ENCODE peak calls at places on chromosomes 7 and 10, in ten cellular contexts. D, C, B, A, L, J, S, Z, X and P are unnamed samples.

GRCh38 chr7:84912993-84913635 is 273.7 kb downstream of the SEMA3D start:
- DNase-seq in D (no peak), C (no peak), B (no peak), A (no peak), L (no peak), J (no peak), S (peak), Z (no peak), X (no peak), P (no peak)

GRCh38 chr10:127449491-127449890 is 99.6 kb upstream of the NPS start:
- DNase-seq in D (no peak), C (no peak), B (no peak), A (no peak), L (no peak), J (no peak), S (no peak), Z (no peak), X (no peak), P (no peak)

GRCh38 chr7:67738958-67739357 is 742.3 kb downstream of the TYW1 start:
- DNase-seq in D (peak), C (no peak), B (no peak), A (no peak), L (no peak), J (no peak), S (peak), Z (no peak), X (no peak), P (no peak)

GRCh38 chr10:33252324-33252723 is 82.1 kb downstream of the NRP1 start:
- DNase-seq in D (no peak), C (no peak), B (no peak), A (no peak), L (no peak), J (no peak), S (no peak), Z (no peak), X (no peak), P (no peak)

GRCh38 chr7:105127179-105127578 is 113.2 kb downstream of the KMT2E start:
- DNase-seq in D (no peak), C (no peak), B (no peak), A (no peak), L (no peak), J (no peak), S (no peak), Z (no peak), X (no peak), P (no peak)

GRCh38 chr10:94403034-94403822 is 887 bp downstream of the TBC1D12 start:
- DNase-seq in D (peak), C (no peak), B (no peak), A (peak), L (peak), J (peak), S (peak), Z (peak), X (no peak), P (peak)

GRCh38 chr7:55065511-55066229 is 46.9 kb downstream of the EGFR start:
- DNase-seq in D (peak), C (no peak), B (no peak), A (peak), L (no peak), J (no peak), S (peak), Z (no peak), X (no peak), P (no peak)

GRCh38 chr10:48246501-48246900 is 28.0 kb downstream of the FRMPD2 start:
- DNase-seq in D (no peak), C (no peak), B (no peak), A (no peak), L (no peak), J (no peak), S (no peak), Z (no peak), X (no peak), P (no peak)

GRCh38 chr7:80278737-80279136 is 144.1 kb downstream of the GNAI1 start:
- DNase-seq in D (no peak), C (no peak), B (no peak), A (no peak), L (no peak), J (no peak), S (no peak), Z (no peak), X (no peak), P (no peak)

GRCh38 chr10:1581189-1581588 is 156.1 kb downstream of the ADARB2 start:
- DNase-seq in D (no peak), C (no peak), B (no peak), A (no peak), L (no peak), J (no peak), S (no peak), Z (no peak), X (no peak), P (no peak)